ENCODE peak calls at places on chromosomes 2 and 18, in seven cellular contexts. Y is colonic mucosa, J is iPS-NIHi11, V is mesothelial cell of epicardium, Z is T-helper 2 cell, Q is astrocyte of the spinal cord, A is HEK293T. F is an unnamed sample.

GRCh38 chr2:69601179-69601612 is 42.3 kb downstream of the AAK1 start:
- DNase-seq in Z (no peak), Y (no peak), Q (peak; percentile 71), J (no peak), A (no peak), V (no peak), F (no peak)

GRCh38 chr2:105893011-105893995 is 148.6 kb downstream of the NCK2 start:
- DNase-seq in A (no peak), Z (no peak), J (no peak), Q (no peak), Y (no peak), V (no peak), F (no peak)

GRCh38 chr2:15298769-15299168 is 262.4 kb downstream of the NBAS start:
- DNase-seq in Y (no peak), V (no peak), Z (no peak), J (no peak), A (no peak), Q (no peak), F (no peak)

GRCh38 chr2:26922638-26923466 is 47.6 kb upstream of the MAPRE3 start:
- DNase-seq in Y (peak; percentile 26), Q (peak; percentile 53), V (no peak), J (peak; percentile 90), Z (no peak), A (peak; percentile 86), F (no peak)

GRCh38 chr2:152814475-152815030 is 96.1 kb downstream of the ARL6IP6 start:
- DNase-seq in Q (no peak), Y (no peak), J (no peak), V (no peak), Z (no peak), A (no peak), F (no peak)

GRCh38 chr18:46756172-46756558 is 688 bp downstream of the ST8SIA5 start:
- DNase-seq in V (no peak), Y (no peak), J (no peak), Z (no peak), A (no peak), Q (no peak), F (no peak)

GRCh38 chr18:58221060-58221725 is 177.2 kb downstream of the NEDD4L start:
- DNase-seq in A (peak; percentile 22), V (peak; percentile 47), Q (peak; percentile 87), J (peak; percentile 38), Z (no peak), Y (peak; percentile 85), F (no peak)

GRCh38 chr2:191030521-191031154 is 16.7 kb upstream of the STAT1 start:
- DNase-seq in A (peak; percentile 61), Y (peak; percentile 50), Q (peak; percentile 55), J (peak; percentile 63), Z (peak; percentile 36), V (no peak), F (peak; percentile 77)

GRCh38 chr2:188869560-188869959 is 104.6 kb upstream of the COL3A1 start:
- DNase-seq in V (no peak), Z (no peak), Q (peak; percentile 37), A (no peak), Y (no peak), J (peak; percentile 14), F (no peak)

GRCh38 chr18:61334491-61334850 is 1.2 kb downstream of the CDH20 start:
- DNase-seq in J (peak; percentile 30), A (no peak), Z (no peak), Y (no peak), Q (no peak), V (no peak), F (no peak)

F was measured in T-helper 1 cell.